ENCODE peak calls at places on chromosomes 12 and 14, in five cellular contexts. E is stimulated activated CD4-positive, alpha-beta T cell treated with anti-CD3 and anti-CD28 coated beads, Interleukin-4, amount 100 ng/mL, for 4 hours; I is GM12864; M is NCI-H1436; G is small intestine. Q is an unnamed sample.

GRCh38 chr14:101028971-101029667 is 125.6 kb upstream of the RTL1 start:
- DNase-seq in G (no peak), M (peak; percentile 11), E (no peak), I (no peak), Q (no peak)

GRCh38 chr14:21098892-21099595 is 589 bp upstream of the ZNF219 start:
- DNase-seq in M (no peak), E (no peak), G (no peak), I (no peak), Q (no peak)

GRCh38 chr12:46109343-46110219 is 119.2 kb upstream of the SCAF11 start:
- DNase-seq in G (no peak), M (no peak), E (no peak), I (no peak), Q (no peak)

GRCh38 chr12:84779169-84779568 is 133.4 kb downstream of the SLC6A15 start:
- DNase-seq in G (no peak), I (no peak), M (no peak), E (no peak), Q (no peak)

GRCh38 chr12:45938566-45938965 is 51.8 kb downstream of the SCAF11 start:
- DNase-seq in I (no peak), E (no peak), M (no peak), G (peak; percentile 86), Q (no peak)

GRCh38 chr14:28303248-28303647 is 463.3 kb upstream of the FOXG1 start:
- DNase-seq in G (no peak), I (no peak), M (no peak), E (no peak), Q (no peak)

GRCh38 chr14:86683525-86683924 is 1153.6 kb downstream of the FLRT2 start:
- DNase-seq in I (no peak), E (no peak), M (no peak), G (no peak), Q (no peak)

GRCh38 chr12:124395284-124395752 is 100.4 kb downstream of the RFLNA start:
- DNase-seq in E (no peak), M (peak; percentile 85), G (no peak), I (no peak), Q (no peak)

GRCh38 chr12:65339161-65339560 is 60.7 kb downstream of the MSRB3 start:
- DNase-seq in I (no peak), M (no peak), G (no peak), E (no peak), Q (no peak)

GRCh38 chr12:49462103-49462739 is 76.6 kb upstream of the KCNH3 start:
- DNase-seq in M (no peak), E (no peak), I (no peak), G (peak; percentile 21), Q (no peak)

GRCh38 chr12:24922109-24922508 is 26.8 kb downstream of the BCAT1 start:
- DNase-seq in E (no peak), I (no peak), M (no peak), G (no peak), Q (no peak)

GRCh38 chr14:94001501-94002396 is 4.6 kb downstream of the CCDC197 start:
- DNase-seq in G (peak; percentile 52), I (no peak), M (peak; percentile 20), E (peak; percentile 42), Q (no peak)

GRCh38 chr14:102537981-102538597 is 28.5 kb upstream of the ANKRD9 start:
- DNase-seq in I (no peak), E (no peak), M (no peak), G (no peak), Q (no peak)

GRCh38 chr12:53053223-53054111 is 3.6 kb downstream of the TNS2 start:
- DNase-seq in E (peak; percentile 53), G (peak; percentile 91), I (no peak), M (peak; percentile 74), Q (peak; percentile 22)

GRCh38 chr14:105118646-105119409 is 49.7 kb downstream of the JAG2 start:
- DNase-seq in M (no peak), G (peak; percentile 41), I (no peak), E (no peak), Q (no peak)

GRCh38 chr12:67720383-67720856 is 71.9 kb downstream of the DYRK2 start:
- DNase-seq in I (no peak), E (no peak), G (peak; percentile 12), M (no peak), Q (no peak)

GRCh38 chr12:47282206-47282605 is 202.4 kb upstream of the AMIGO2 start:
- DNase-seq in E (no peak), I (no peak), M (no peak), G (no peak), Q (no peak)